ENCODE peak calls at places on chromosomes 6 and 20, in nine cellular contexts. I, W, E, B, K, D, X, P and F are unnamed samples.

GRCh38 chr6:6847591-6847990 is 259.1 kb downstream of the LY86 start:
- DNase-seq in I (no peak), W (no peak), E (no peak), B (no peak), K (no peak), D (no peak), X (no peak), P (no peak), F (no peak)

GRCh38 chr6:6769466-6769865 is 180.9 kb downstream of the LY86 start:
- DNase-seq in I (no peak), W (no peak), E (no peak), B (no peak), K (no peak), D (no peak), X (no peak), P (no peak), F (no peak)

GRCh38 chr20:58342104-58342945 is 32.8 kb downstream of the RAB22A start:
- DNase-seq in I (no peak), W (peak), E (peak), B (peak), K (no peak), D (no peak), X (no peak), P (no peak), F (no peak)

GRCh38 chr20:44104807-44105517 is 82.0 kb downstream of the JPH2 start:
- DNase-seq in I (no peak), W (peak), E (peak), B (no peak), K (no peak), D (no peak), X (no peak), P (no peak), F (no peak)

GRCh38 chr20:3134151-3134550 is 25.5 kb downstream of the FASTKD5 start:
- DNase-seq in I (no peak), W (no peak), E (no peak), B (no peak), K (no peak), D (no peak), X (no peak), P (no peak), F (no peak)

GRCh38 chr6:107310362-107310761 is 149.0 kb downstream of the PDSS2 start:
- DNase-seq in I (no peak), W (no peak), E (no peak), B (no peak), K (no peak), D (no peak), X (no peak), P (no peak), F (no peak)

GRCh38 chr6:43887340-43887858 is 117.4 kb downstream of the VEGFA start:
- DNase-seq in I (no peak), W (peak), E (no peak), B (no peak), K (no peak), D (no peak), X (no peak), P (no peak), F (no peak)

GRCh38 chr20:38649275-38649891 is 47.8 kb downstream of the ARHGAP40 start:
- DNase-seq in I (peak), W (no peak), E (no peak), B (peak), K (no peak), D (no peak), X (no peak), P (no peak), F (peak)

GRCh38 chr6:41036188-41036587 is 2.8 kb downstream of the UNC5CL start:
- DNase-seq in I (no peak), W (no peak), E (peak), B (no peak), K (no peak), D (no peak), X (no peak), P (no peak), F (no peak)